ENCODE peak calls at places on chromosomes 3 and 15, in five cellular contexts. One of them, this sample, is unnamed.

GRCh38 chr3:62548806-62549205 is 175.5 kb upstream of the FEZF2 start:
- DNase-seq in GM12878: no peak
- DNase-seq in K562: no peak
- DNase-seq in SK-N-SH: no peak
- DNase-seq in HepG2: no peak
- DNase-seq in this sample: no peak

GRCh38 chr3:74651239-74651638 is 36.8 kb upstream of the CNTN3 start:
- DNase-seq in SK-N-SH: no peak
- DNase-seq in HepG2: no peak
- DNase-seq in K562: no peak
- DNase-seq in GM12878: no peak
- DNase-seq in this sample: no peak

GRCh38 chr15:85282504-85283115 is 97.8 kb upstream of the AKAP13 start:
- DNase-seq in GM12878: no peak
- DNase-seq in HepG2: no peak
- DNase-seq in K562: no peak
- DNase-seq in SK-N-SH: no peak
- DNase-seq in this sample: no peak

GRCh38 chr3:38015984-38016383 is 13.5 kb downstream of the PLCD1 start:
- DNase-seq in SK-N-SH: no peak
- DNase-seq in K562: no peak
- DNase-seq in HepG2: no peak
- DNase-seq in GM12878: no peak
- DNase-seq in this sample: no peak

GRCh38 chr3:133168025-133168401 is 129.8 kb downstream of the TMEM108 start:
- DNase-seq in K562: no peak
- DNase-seq in GM12878: no peak
- DNase-seq in HepG2: no peak
- DNase-seq in SK-N-SH: no peak
- DNase-seq in this sample: no peak

GRCh38 chr3:194725346-194725745 is 39.7 kb downstream of the FAM43A start:
- DNase-seq in SK-N-SH: no peak
- DNase-seq in K562: no peak
- DNase-seq in HepG2: no peak
- DNase-seq in GM12878: no peak
- DNase-seq in this sample: no peak

GRCh38 chr15:66290518-66290917 is 2.9 kb upstream of the DIS3L start:
- DNase-seq in K562: no peak
- DNase-seq in HepG2: no peak
- DNase-seq in SK-N-SH: no peak
- DNase-seq in GM12878: no peak
- DNase-seq in this sample: no peak

GRCh38 chr3:102532901-102533300 is 98.1 kb downstream of the ZPLD1 start:
- DNase-seq in SK-N-SH: no peak
- DNase-seq in GM12878: no peak
- DNase-seq in HepG2: no peak
- DNase-seq in K562: no peak
- DNase-seq in this sample: no peak

GRCh38 chr3:37505415-37505814 is 331.0 kb upstream of the LRRFIP2 start:
- DNase-seq in K562: no peak
- DNase-seq in HepG2: no peak
- DNase-seq in SK-N-SH: no peak
- DNase-seq in GM12878: no peak
- DNase-seq in this sample: no peak

GRCh38 chr3:181725830-181726229 is 14.1 kb downstream of the SOX2 start:
- DNase-seq in K562: no peak
- DNase-seq in SK-N-SH: no peak
- DNase-seq in HepG2: no peak
- DNase-seq in GM12878: no peak
- DNase-seq in this sample: no peak

GRCh38 chr15:99014803-99015676 is 7.4 kb upstream of the PGPEP1L start:
- DNase-seq in GM12878: no peak
- DNase-seq in HepG2: peak
- DNase-seq in SK-N-SH: peak
- DNase-seq in K562: peak
- DNase-seq in this sample: peak

GRCh38 chr15:68187559-68187958 is 17.6 kb downstream of the CALML4 start:
- DNase-seq in HepG2: no peak
- DNase-seq in SK-N-SH: peak
- DNase-seq in GM12878: no peak
- DNase-seq in K562: no peak
- DNase-seq in this sample: no peak

GRCh38 chr15:80979538-80980200 is 9.9 kb downstream of the MESD start:
- DNase-seq in K562: no peak
- DNase-seq in SK-N-SH: no peak
- DNase-seq in GM12878: no peak
- DNase-seq in HepG2: no peak
- DNase-seq in this sample: no peak

GRCh38 chr15:70196314-70197291 is 98.9 kb upstream of the TLE3 start:
- DNase-seq in HepG2: peak
- DNase-seq in GM12878: peak
- DNase-seq in SK-N-SH: no peak
- DNase-seq in K562: no peak
- DNase-seq in this sample: peak

GRCh38 chr3:45765286-45765851 is 31.0 kb downstream of the SLC6A20 start:
- DNase-seq in GM12878: no peak
- DNase-seq in SK-N-SH: no peak
- DNase-seq in K562: no peak
- DNase-seq in HepG2: no peak
- DNase-seq in this sample: no peak
- TF ChIP-seq FOXM1 in GM12878: no peak
- TF ChIP-seq FOXM1 in SK-N-SH: no peak
- TF ChIP-seq FOXM1 in K562: no peak
- TF ChIP-seq FOXM1 in HepG2: no peak
- TF ChIP-seq FOXM1 in this sample: no peak

GRCh38 chr3:177646749-177647148 is 449.5 kb upstream of the TBL1XR1 start:
- DNase-seq in HepG2: no peak
- DNase-seq in GM12878: no peak
- DNase-seq in K562: no peak
- DNase-seq in SK-N-SH: no peak
- DNase-seq in this sample: no peak
- TF ChIP-seq FOXM1 in HepG2: no peak
- TF ChIP-seq FOXM1 in GM12878: no peak
- TF ChIP-seq FOXM1 in K562: no peak
- TF ChIP-seq FOXM1 in SK-N-SH: no peak
- TF ChIP-seq FOXM1 in this sample: no peak

GRCh38 chr15:48965972-48966371 is 2.3 kb upstream of the SHC4 start:
- DNase-seq in HepG2: no peak
- DNase-seq in GM12878: peak
- DNase-seq in SK-N-SH: no peak
- DNase-seq in K562: peak
- DNase-seq in this sample: peak

GRCh38 chr15:48963524-48964113 is at the start of gene SHC4:
- DNase-seq in GM12878: no peak
- DNase-seq in K562: peak
- DNase-seq in HepG2: peak
- DNase-seq in SK-N-SH: peak
- DNase-seq in this sample: peak

GRCh38 chr15:48966595-48967301 is 3.0 kb upstream of the SHC4 start:
- DNase-seq in SK-N-SH: no peak
- DNase-seq in GM12878: peak
- DNase-seq in HepG2: no peak
- DNase-seq in K562: no peak
- DNase-seq in this sample: no peak

GRCh38 chr15:48964898-48965297 is 1.2 kb upstream of the SHC4 start:
- DNase-seq in SK-N-SH: no peak
- DNase-seq in HepG2: no peak
- DNase-seq in K562: no peak
- DNase-seq in GM12878: no peak
- DNase-seq in this sample: no peak

DNA sequence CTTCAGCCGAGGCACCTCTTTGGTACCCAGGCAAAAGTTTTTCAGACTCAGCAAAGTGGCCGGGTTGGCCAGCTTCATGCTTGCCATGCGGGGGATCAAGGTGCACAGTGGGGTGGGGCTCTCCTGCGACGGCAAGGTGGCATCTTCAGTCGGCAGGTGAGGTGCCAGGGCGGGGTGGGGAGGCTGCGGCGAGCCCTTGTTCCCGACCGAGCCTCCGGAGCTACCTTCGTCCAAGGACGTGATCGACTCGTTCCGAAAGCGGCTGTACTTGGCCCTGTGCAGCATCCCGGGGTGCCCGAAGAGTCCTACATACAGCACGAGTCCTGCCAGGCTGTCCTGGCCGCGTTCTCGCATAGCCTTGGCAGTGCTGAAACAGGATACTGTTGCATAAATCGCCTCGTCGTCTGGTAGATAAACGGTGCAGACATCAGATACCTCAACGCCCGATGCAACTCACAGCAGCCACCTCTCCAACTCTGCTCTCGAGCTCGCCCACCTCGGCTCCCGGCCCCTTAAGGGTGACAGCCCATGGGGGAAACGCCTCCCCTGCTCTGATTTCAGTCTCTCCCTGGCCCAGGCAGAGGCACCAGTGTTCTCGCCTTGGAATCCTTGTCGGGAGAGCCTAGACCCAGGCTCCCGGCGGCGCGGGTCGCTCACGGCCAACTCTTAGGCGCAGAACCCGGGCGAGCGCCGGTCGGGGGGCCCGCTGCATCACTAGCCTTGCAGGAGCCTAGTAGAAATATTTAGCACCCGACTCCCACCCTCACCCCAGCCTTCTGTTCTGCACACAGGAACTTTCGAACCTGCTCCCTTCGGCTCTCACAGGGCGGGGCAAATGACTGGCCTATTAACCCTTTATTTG is 826 bp downstream of the SHC4 start:
- DNase-seq in GM12878: no peak
- DNase-seq in K562: no peak
- DNase-seq in HepG2: no peak
- DNase-seq in SK-N-SH: peak
- DNase-seq in this sample: peak
- TF ChIP-seq FOXM1 in GM12878: no peak
- TF ChIP-seq FOXM1 in K562: no peak
- TF ChIP-seq FOXM1 in HepG2: no peak
- TF ChIP-seq FOXM1 in SK-N-SH: no peak
- TF ChIP-seq FOXM1 in this sample: no peak

DNA sequence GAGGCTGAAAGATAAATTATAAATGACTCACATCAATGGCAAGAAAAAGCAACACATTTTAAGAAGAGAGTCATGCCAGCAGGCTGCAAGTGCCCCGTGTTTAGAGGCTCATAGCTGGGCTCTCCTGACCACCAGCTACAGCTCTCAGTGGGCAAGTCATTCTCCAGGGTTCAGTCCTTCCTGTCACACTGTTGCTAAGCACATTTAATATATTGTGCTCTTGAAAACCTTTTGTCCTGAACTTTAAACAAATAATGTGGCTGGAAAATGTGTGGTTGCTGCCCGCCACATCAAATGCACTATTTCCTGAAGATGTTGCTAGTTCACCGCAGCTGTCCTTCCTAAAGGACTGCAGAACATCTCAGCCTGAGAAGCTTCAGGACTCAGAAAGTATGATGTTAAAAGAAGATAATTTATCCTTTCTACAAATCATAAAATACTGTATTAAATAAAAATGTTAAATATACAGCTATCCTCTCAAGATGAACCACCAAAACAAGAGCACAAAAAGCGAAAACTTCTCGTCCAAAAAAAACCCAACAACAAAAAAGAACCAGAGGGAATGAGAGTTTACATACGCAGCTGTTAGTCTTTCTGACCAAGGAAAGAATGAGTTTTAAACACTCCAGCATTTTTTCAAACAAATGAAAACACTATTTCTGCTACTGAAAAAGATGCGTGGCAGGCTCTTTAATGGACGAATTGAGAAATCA is 956 bp downstream of the TARS3 start:
- DNase-seq in SK-N-SH: peak
- DNase-seq in HepG2: no peak
- DNase-seq in GM12878: peak
- DNase-seq in K562: peak
- DNase-seq in this sample: no peak
- TF ChIP-seq FOXM1 in SK-N-SH: no peak
- TF ChIP-seq FOXM1 in HepG2: no peak
- TF ChIP-seq FOXM1 in GM12878: peak
- TF ChIP-seq FOXM1 in K562: no peak
- TF ChIP-seq FOXM1 in this sample: no peak